ENCODE peak calls at places on chromosomes 11 and 22, in eight cellular contexts. V is right atrium auricular region; Z is CD8-positive, alpha-beta T cell; S is coronary artery; G is pancreas; J is RWPE1; L is cardiac fibroblast; K is sigmoid colon. D is an unnamed sample.

GRCh38 chr22:23858484-23858815 is 775 bp downstream of the SLC2A11 start:
- DNase-seq in J (no peak), K (no peak), L (no peak), Z (no peak), V (no peak), G (no peak), S (no peak), D (no peak)

GRCh38 chr22:23837496-23837859 is 1.3 kb downstream of the DERL3 start:
- DNase-seq in L (no peak), G (peak; percentile 18), S (no peak), K (no peak), V (no peak), J (no peak), Z (no peak), D (no peak)

GRCh38 chr11:69471329-69472052 is 10.0 kb upstream of the LINC01488 start:
- DNase-seq in K (no peak), V (no peak), L (peak; percentile 41), S (no peak), Z (no peak), J (no peak), G (no peak), D (no peak)

GRCh38 chr11:13222285-13222684 is 55.3 kb upstream of the BMAL1 start:
- DNase-seq in L (no peak), V (no peak), S (no peak), Z (no peak), G (no peak), K (no peak), J (no peak), D (no peak)

GRCh38 chr11:105975128-105975527 is 46.9 kb downstream of the MSANTD4 start:
- DNase-seq in J (no peak), V (no peak), S (no peak), Z (no peak), G (no peak), K (no peak), L (peak; percentile 3), D (no peak)

GRCh38 chr22:32204211-32204855 is 540 bp downstream of the RFPL2 start:
- DNase-seq in Z (no peak), L (no peak), K (no peak), V (no peak), J (peak; percentile 22), S (no peak), G (no peak), D (no peak)

GRCh38 chr11:62601364-62602140 is at the start of gene MTA2:
- DNase-seq in L (peak; percentile 99), K (peak; percentile 99), S (peak; percentile 99), Z (peak; percentile 99), V (peak; percentile 96), G (peak; percentile 97), J (peak; percentile 92), D (peak; percentile 97)

GRCh38 chr11:1931791-1932480 is 12.4 kb downstream of the TNNT3 start:
- DNase-seq in G (no peak), S (no peak), L (no peak), V (no peak), J (no peak), Z (no peak), K (no peak), D (no peak)

GRCh38 chr11:3231851-3232744 is at the start of gene MRGPRE:
- DNase-seq in V (peak; percentile 56), L (no peak), S (no peak), G (no peak), Z (no peak), K (peak; percentile 61), J (no peak), D (no peak)

GRCh38 chr11:9700105-9700801 is 36.4 kb downstream of the SWAP70 start:
- DNase-seq in G (no peak), Z (no peak), J (no peak), V (no peak), L (no peak), K (no peak), S (no peak), D (no peak)

GRCh38 chr11:123590296-123590912 is 64.0 kb downstream of the SCN3B start:
- DNase-seq in Z (no peak), J (peak; percentile 44), S (no peak), G (peak; percentile 33), K (no peak), V (no peak), L (peak; percentile 59), D (peak; percentile 76)

GRCh38 chr11:123973816-123974215 is 3.8 kb downstream of the OR10S1 start:
- DNase-seq in J (peak; percentile 84), L (peak; percentile 80), V (no peak), K (no peak), S (no peak), Z (no peak), G (no peak), D (no peak)

GRCh38 chr11:8828580-8829358 is 82.2 kb upstream of the AKIP1 start:
- DNase-seq in J (no peak), S (no peak), Z (no peak), L (no peak), G (no peak), K (peak; percentile 53), V (peak; percentile 44), D (no peak)

GRCh38 chr11:65181569-65182257 is at the start of gene CAPN1:
- DNase-seq in V (peak; percentile 88), K (peak; percentile 90), Z (no peak), S (peak; percentile 92), G (peak; percentile 83), L (peak; percentile 94), J (peak; percentile 94), D (peak; percentile 56)

GRCh38 chr22:20885557-20886323 is 26.9 kb downstream of the SNAP29 start:
- DNase-seq in J (peak; percentile 61), K (peak; percentile 89), V (peak; percentile 83), S (peak; percentile 82), G (peak; percentile 84), Z (no peak), L (peak; percentile 93), D (peak; percentile 71)

GRCh38 chr22:24323695-24324094 is 53.1 kb downstream of the SPECC1L start:
- DNase-seq in K (no peak), L (no peak), J (no peak), G (no peak), S (no peak), V (no peak), Z (no peak), D (no peak)

GRCh38 chr11:117058761-117059233 is 39.4 kb downstream of the SIK3 start:
- DNase-seq in L (peak; percentile 66), S (no peak), G (no peak), J (no peak), Z (no peak), K (no peak), V (no peak), D (no peak)

GRCh38 chr11:100769165-100769564 is 82.1 kb downstream of the ARHGAP42 start:
- DNase-seq in K (no peak), V (no peak), J (no peak), S (no peak), L (no peak), G (no peak), Z (no peak), D (no peak)

GRCh38 chr11:67178421-67178820 is 59.4 kb downstream of the KDM2A start:
- DNase-seq in V (no peak), K (no peak), G (no peak), S (no peak), L (no peak), Z (no peak), J (no peak), D (no peak)

GRCh38 chr11:9689721-9690120 is 25.8 kb downstream of the SWAP70 start:
- DNase-seq in Z (no peak), G (no peak), V (no peak), L (peak; percentile 54), J (no peak), K (no peak), S (no peak), D (peak; percentile 19)

GRCh38 chr11:113806403-113806802 is 26.8 kb downstream of the CLDN25 start:
- DNase-seq in V (no peak), G (no peak), Z (no peak), S (no peak), L (peak; percentile 43), J (no peak), K (no peak), D (no peak)
- TF ChIP-seq CTCF in V (peak; percentile 55), G (no peak), Z (no peak), S (no peak), L (peak; percentile 61), J (peak; percentile 17), K (no peak), D (no peak)

GRCh38 chr22:49419661-49420060 is 408.0 kb downstream of the BRD1 start:
- DNase-seq in L (no peak), S (no peak), J (no peak), V (no peak), G (no peak), Z (no peak), K (no peak), D (no peak)
- TF ChIP-seq CTCF in L (no peak), S (no peak), J (no peak), V (no peak), G (no peak), Z (no peak), K (no peak), D (no peak)

DNA sequence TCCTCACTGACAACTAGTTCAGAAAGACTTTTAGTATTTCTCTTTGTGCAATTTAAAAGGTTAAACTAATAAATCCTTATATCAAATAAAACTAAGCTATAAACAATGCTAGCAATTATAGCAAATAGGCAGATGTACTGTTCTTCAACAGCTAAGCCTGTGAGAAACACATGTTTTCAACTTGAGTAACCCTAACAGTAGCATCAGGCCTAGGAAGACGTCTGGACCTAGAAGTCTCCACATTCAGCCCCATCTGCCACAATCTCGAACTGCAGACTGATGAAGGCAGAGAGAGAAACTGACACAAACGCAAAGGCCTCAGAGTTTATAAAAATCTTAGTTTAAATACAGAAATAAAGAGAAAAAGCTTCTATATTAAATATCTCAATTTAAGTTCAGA is 2.5 kb downstream of the ST13 start:
- DNase-seq in L (no peak), Z (no peak), K (no peak), G (no peak), S (no peak), J (no peak), V (no peak), D (no peak)
- TF ChIP-seq CTCF in L (no peak), Z (no peak), K (no peak), G (no peak), S (no peak), J (no peak), V (no peak), D (no peak)

DNA sequence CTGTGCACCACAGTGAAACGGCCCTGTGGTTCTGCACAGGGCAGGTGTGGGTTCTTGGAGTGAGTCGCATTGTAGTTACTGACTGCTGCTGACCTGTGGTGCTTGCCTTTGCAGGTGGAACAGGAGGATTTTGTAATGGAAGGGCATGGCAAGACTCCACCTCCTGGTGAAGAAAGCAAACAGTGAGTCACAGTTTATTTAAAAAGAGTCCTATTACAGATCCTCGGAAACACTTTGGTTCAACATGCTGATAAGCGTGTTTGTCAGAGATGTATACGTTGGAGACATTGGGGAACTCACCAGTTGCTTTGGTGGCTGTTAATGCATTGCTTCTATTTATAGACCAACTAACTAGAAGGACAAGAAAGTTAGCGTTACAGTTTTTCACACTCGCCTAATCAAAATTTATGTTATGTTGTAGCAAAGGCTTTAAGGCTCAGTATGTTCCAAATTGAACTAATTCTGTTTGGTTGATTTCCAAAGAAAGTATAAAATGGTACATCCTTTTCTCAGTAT is 21.7 kb upstream of the TNRC6B start:
- DNase-seq in V (no peak), J (peak; percentile 60), Z (no peak), G (peak; percentile 80), S (no peak), K (no peak), L (peak; percentile 50), D (peak; percentile 71)
- TF ChIP-seq CTCF in V (peak; percentile 14), J (peak; percentile 34), Z (no peak), G (no peak), S (no peak), K (peak; percentile 16), L (peak; percentile 13), D (no peak)